ENCODE peak calls at places on chromosomes 13 and 19, in eight cellular contexts. A, Q, I, P, X, Y, D and Z are unnamed samples.

GRCh38 chr19:41351339-41352245 is 2.1 kb downstream of the TGFB1 start:
- DNase-seq in Q (peak), Y (peak), X (no peak), P (peak), D (peak), I (peak), A (peak), Z (peak)

GRCh38 chr13:50198508-50198907 is 183.3 kb downstream of the KCNRG start:
- DNase-seq in D (peak), A (no peak), Q (no peak), P (peak), X (no peak), I (no peak), Y (no peak), Z (no peak)

GRCh38 chr13:106373989-106374572 is 161.4 kb downstream of the EFNB2 start:
- DNase-seq in P (peak), X (no peak), A (no peak), Q (no peak), Y (no peak), I (peak), D (no peak), Z (no peak)

GRCh38 chr19:31783592-31783991 is 434.4 kb upstream of the TSHZ3 start:
- DNase-seq in A (no peak), I (no peak), D (no peak), P (no peak), X (no peak), Y (no peak), Q (no peak), Z (no peak)

GRCh38 chr19:23996549-23996948 is 81.9 kb downstream of the ZNF726 start:
- DNase-seq in X (no peak), P (no peak), Y (no peak), I (peak), D (no peak), A (no peak), Q (no peak), Z (no peak)

GRCh38 chr13:112769615-112770014 is 79.8 kb downstream of the ATP11A start:
- DNase-seq in I (no peak), A (no peak), D (no peak), Q (no peak), Y (no peak), P (no peak), X (no peak), Z (no peak)

GRCh38 chr13:50124536-50125305 is 109.5 kb downstream of the KCNRG start:
- DNase-seq in A (peak), Y (peak), Q (peak), I (no peak), D (peak), P (peak), X (peak), Z (peak)

GRCh38 chr19:17848598-17849292 is 963 bp upstream of the JAK3 start:
- DNase-seq in Q (no peak), D (no peak), P (no peak), X (no peak), I (no peak), A (no peak), Y (no peak), Z (no peak)

GRCh38 chr19:4600893-4601292 is 38.4 kb upstream of the TNFAIP8L1 start:
- DNase-seq in Q (no peak), X (no peak), I (no peak), D (no peak), P (no peak), Y (no peak), A (no peak), Z (no peak)

GRCh38 chr13:110780410-110780809 is 66.9 kb downstream of the ING1 start:
- DNase-seq in X (no peak), I (no peak), P (no peak), Y (no peak), A (no peak), Q (no peak), D (no peak), Z (no peak)

GRCh38 chr13:50149932-50150331 is 134.7 kb downstream of the KCNRG start:
- DNase-seq in Q (no peak), X (no peak), I (no peak), P (no peak), A (no peak), Y (no peak), D (no peak), Z (no peak)

GRCh38 chr13:59458908-59459579 is 704.7 kb downstream of the DIAPH3 start:
- DNase-seq in P (peak), D (no peak), X (no peak), Y (no peak), Q (no peak), A (no peak), I (peak), Z (no peak)

GRCh38 chr19:17402982-17403855 is 2.2 kb downstream of the BST2 start:
- DNase-seq in I (peak), Y (peak), Q (peak), A (no peak), P (no peak), D (no peak), X (no peak), Z (peak)

GRCh38 chr19:51572415-51572814 is 1.3 kb downstream of the ZNF175 start:
- DNase-seq in Q (no peak), P (no peak), Y (no peak), D (peak), A (no peak), X (no peak), I (peak), Z (no peak)

GRCh38 chr19:34126966-34127365 is 45.3 kb upstream of the LSM14A start:
- DNase-seq in Q (no peak), P (no peak), Y (no peak), D (no peak), X (no peak), A (no peak), I (no peak), Z (no peak)

GRCh38 chr13:60431108-60431700 is 34.2 kb downstream of the TDRD3 start:
- DNase-seq in Y (no peak), X (no peak), D (peak), I (peak), P (peak), A (no peak), Q (no peak), Z (peak)

GRCh38 chr19:15234525-15235130 is 2.4 kb upstream of the EPHX3 start:
- DNase-seq in I (no peak), X (no peak), A (no peak), D (no peak), Q (no peak), P (no peak), Y (no peak), Z (no peak)

GRCh38 chr13:27919934-27920676 is at the start of gene PDX1:
- DNase-seq in D (no peak), I (no peak), X (no peak), Q (no peak), A (no peak), P (no peak), Y (no peak), Z (no peak)

GRCh38 chr19:5200844-5201243 is 139.8 kb downstream of the PTPRS start:
- DNase-seq in D (no peak), P (peak), I (no peak), Y (no peak), A (no peak), X (no peak), Q (no peak), Z (no peak)

GRCh38 chr19:55156202-55157063 is 1.1 kb downstream of the TNNI3 start:
- DNase-seq in Q (no peak), I (no peak), P (no peak), X (no peak), D (no peak), Y (no peak), A (no peak), Z (no peak)

GRCh38 chr13:45704211-45704739 is 2.2 kb downstream of the CBY2 start:
- DNase-seq in Y (no peak), D (no peak), Q (no peak), P (no peak), A (no peak), I (no peak), X (no peak), Z (no peak)

GRCh38 chr19:9348671-9349070 is 14.1 kb upstream of the ZNF177 start:
- DNase-seq in Q (no peak), D (no peak), P (no peak), A (no peak), I (no peak), X (no peak), Y (no peak), Z (no peak)

GRCh38 chr19:7376151-7376852 is 27.6 kb downstream of the ARHGEF18 start:
- DNase-seq in D (no peak), I (no peak), X (no peak), A (peak), P (no peak), Y (no peak), Q (no peak), Z (no peak)

GRCh38 chr19:58037927-58038687 is 4.3 kb downstream of the ZSCAN1 start:
- DNase-seq in X (no peak), P (no peak), Q (no peak), I (no peak), A (no peak), Y (no peak), D (no peak), Z (no peak)

GRCh38 chr13:21894703-21895699 is 224.1 kb downstream of the FGF9 start:
- DNase-seq in Y (no peak), I (no peak), X (no peak), D (no peak), A (no peak), P (no peak), Q (no peak), Z (no peak)

GRCh38 chr13:48715977-48716376 is 62.2 kb downstream of the CYSLTR2 start:
- DNase-seq in X (no peak), A (no peak), I (peak), Y (no peak), P (peak), Q (no peak), D (no peak), Z (no peak)

GRCh38 chr13:106484755-106485193 is 50.7 kb downstream of the EFNB2 start:
- DNase-seq in P (no peak), D (peak), X (no peak), Y (no peak), A (peak), Q (no peak), I (peak), Z (no peak)

GRCh38 chr13:90792335-90792734 is 555.2 kb upstream of the MIR17HG start:
- DNase-seq in P (no peak), Y (no peak), D (no peak), Q (no peak), I (no peak), X (no peak), A (no peak), Z (no peak)

GRCh38 chr19:17074628-17075034 is 621 bp downstream of the HAUS8 start:
- DNase-seq in X (no peak), P (no peak), A (no peak), I (no peak), D (no peak), Y (no peak), Q (no peak), Z (no peak)

GRCh38 chr19:47405854-47406417 is 13.4 kb downstream of the MEIS3 start:
- DNase-seq in Q (no peak), A (no peak), Y (no peak), X (no peak), I (no peak), D (no peak), P (no peak), Z (no peak)